ENCODE peak calls at places on chromosomes 16 and 17, in six cellular contexts. L, X, I, M, H and Q are unnamed samples. For H3K4me1, the result is how much of the 10 kb centered on the place peaks cover.

GRCh38 chr17:7060165-7060890 is 16.4 kb upstream of the SLC16A11 start:
- DNase-seq in X (no peak), L (peak), M (no peak), H (no peak), I (no peak), Q (peak)

GRCh38 chr17:77325826-77326581 is 185.2 kb downstream of the SEC14L1 start:
- DNase-seq in M (peak), H (no peak), X (peak), I (peak), L (no peak), Q (no peak)

GRCh38 chr16:29318037-29318436 is 88.5 kb downstream of the NPIPB11 start:
- DNase-seq in M (no peak), L (no peak), X (no peak), I (no peak), H (no peak), Q (no peak)

GRCh38 chr16:23768581-23768980 is 13.8 kb downstream of the CHP2 start:
- DNase-seq in L (no peak), I (no peak), M (no peak), X (no peak), H (no peak), Q (no peak)

GRCh38 chr17:3011891-3012290 is 51.5 kb downstream of the OR1D5 start:
- DNase-seq in X (no peak), I (no peak), L (no peak), H (no peak), M (no peak), Q (no peak)

GRCh38 chr16:14337303-14338191 is 266.4 kb downstream of the MRTFB start:
- DNase-seq in H (no peak), I (no peak), M (peak), L (no peak), X (no peak), Q (no peak)

GRCh38 chr16:73010150-73010676 is 37.7 kb downstream of the ZFHX3 start:
- DNase-seq in I (peak), X (no peak), L (no peak), H (no peak), M (no peak), Q (peak)

GRCh38 chr17:39737761-39738567 is at the start of gene GRB7:
- DNase-seq in I (peak), M (no peak), L (peak), H (no peak), X (no peak), Q (peak)

GRCh38 chr17:76641501-76641900 is 2.1 kb downstream of the ST6GALNAC1 start:
- DNase-seq in L (peak), I (no peak), M (no peak), H (no peak), X (no peak), Q (peak)

GRCh38 chr17:34386343-34386924 is 23.4 kb upstream of the CCL1 start:
- DNase-seq in X (no peak), I (no peak), M (no peak), L (no peak), H (no peak), Q (no peak)

GRCh38 chr16:15979801-15980200 is 30.4 kb downstream of the ABCC1 start:
- DNase-seq in H (no peak), I (no peak), X (no peak), L (no peak), M (no peak), Q (no peak)

GRCh38 chr16:15976225-15976812 is 26.9 kb downstream of the ABCC1 start:
- DNase-seq in I (no peak), X (no peak), M (no peak), L (no peak), H (no peak), Q (no peak)

GRCh38 chr16:15973997-15974396 is 24.6 kb downstream of the ABCC1 start:
- DNase-seq in L (no peak), M (no peak), H (no peak), I (no peak), X (no peak), Q (no peak)

GRCh38 chr16:15975172-15975571 is 25.8 kb downstream of the ABCC1 start:
- DNase-seq in I (no peak), H (peak), M (no peak), L (no peak), X (no peak), Q (no peak)

GRCh38 chr16:15976929-15977637 is 27.7 kb downstream of the ABCC1 start:
- DNase-seq in M (peak), H (peak), I (no peak), X (peak), L (no peak), Q (no peak)
- H3K4me1 ChIP-seq in M (under half), H (under half), I (under half), X (under half), L (under half), Q (under half)

GRCh38 chr16:30947533-30948086 is 1.3 kb upstream of the ORAI3 start:
- DNase-seq in X (no peak), M (no peak), L (no peak), I (no peak), H (no peak), Q (no peak)

GRCh38 chr16:30944352-30944751 is 4.5 kb upstream of the ORAI3 start:
- DNase-seq in I (no peak), L (no peak), M (no peak), X (no peak), H (no peak), Q (no peak)

GRCh38 chr16:30948956-30949654 is at the start of gene ORAI3:
- DNase-seq in X (peak), L (no peak), I (peak), M (peak), H (peak), Q (peak)

GRCh38 chr16:30948087-30948955 is 547 bp upstream of the ORAI3 start:
- DNase-seq in I (peak), M (peak), L (peak), X (peak), H (peak), Q (peak)

GRCh38 chr16:30946671-30947532 is 2.0 kb upstream of the ORAI3 start:
- DNase-seq in L (no peak), H (no peak), M (peak), I (peak), X (no peak), Q (no peak)
- H3K27ac ChIP-seq in L (no peak), H (no peak), M (no peak), I (no peak), X (no peak), Q (no peak)

GRCh38 chr16:89377446-89377838 is 112.9 kb downstream of the ANKRD11 start:
- DNase-seq in H (no peak), I (no peak), X (no peak), M (no peak), L (no peak), Q (no peak)

GRCh38 chr16:89380681-89381080 is 109.7 kb downstream of the ANKRD11 start:
- DNase-seq in M (no peak), L (no peak), H (no peak), I (peak), X (no peak), Q (no peak)

GRCh38 chr16:89376812-89377445 is 113.4 kb downstream of the ANKRD11 start:
- DNase-seq in M (no peak), X (no peak), L (no peak), I (no peak), H (no peak), Q (no peak)

GRCh38 chr16:89381788-89382187 is 108.6 kb downstream of the ANKRD11 start:
- DNase-seq in H (no peak), M (no peak), L (no peak), X (no peak), I (peak), Q (no peak)

GRCh38 chr16:89378947-89379771 is 111.2 kb downstream of the ANKRD11 start:
- DNase-seq in L (no peak), M (no peak), X (peak), I (peak), H (no peak), Q (no peak)
- H3K4me1 ChIP-seq in L (under half), M (under half), X (half or more), I (under half), H (under half), Q (under half)

GRCh38 chr16:55073830-55074229 is 143.2 kb downstream of the IRX5 start:
- DNase-seq in H (no peak), M (no peak), L (no peak), I (no peak), X (no peak), Q (no peak)
- H3K27ac ChIP-seq in H (no peak), M (no peak), L (no peak), I (no peak), X (no peak), Q (no peak)

DNA sequence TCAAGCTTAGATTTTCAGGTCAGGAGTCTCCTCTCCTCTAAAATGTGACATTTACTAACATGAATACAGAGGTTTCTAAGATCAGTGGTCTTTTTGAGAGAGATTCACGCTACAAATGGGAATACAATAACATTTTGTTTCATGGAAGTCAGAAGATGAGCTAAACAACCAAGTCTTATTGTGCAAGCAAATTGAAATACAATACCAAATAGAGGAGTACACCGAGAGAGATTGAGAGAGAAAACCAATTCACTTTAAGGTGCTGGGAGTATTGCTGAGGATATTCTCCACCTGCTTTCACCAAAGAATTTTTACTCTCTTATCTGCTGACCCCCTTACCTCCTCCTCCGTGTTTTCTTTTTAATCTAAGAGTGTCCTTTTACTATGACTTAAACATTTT is 11.5 kb downstream of the VEZF1 start:
- DNase-seq in X (no peak), M (no peak), L (no peak), H (no peak), I (no peak), Q (no peak)
- H3K4me1 ChIP-seq in X (under half), M (under half), L (under half), H (under half), I (under half), Q (under half)